ENCODE peak calls at places on chromosomes 6 and 20, in eight cellular contexts. U is CD4-positive, alpha-beta memory T cell; R is effector memory CD4-positive, alpha-beta T cell; X is CD8-positive, alpha-beta T cell; Y is left lung; B is prostate gland; Q is Peyer's patch; T is heart left ventricle. S is an unnamed sample. For H3K4me1, the result is how much of the 10 kb centered on the place peaks cover.

GRCh38 chr6:28750926-28751458 is 172.8 kb downstream of the TRIM27 start:
- DNase-seq in U (no peak), R (no peak), X (no peak), Y (no peak), B (no peak), Q (no peak), T (no peak), S (no peak)

GRCh38 chr6:25927721-25928359 is 2.7 kb downstream of the SLC17A2 start:
- DNase-seq in U (no peak), R (no peak), X (no peak), Y (no peak), B (no peak), Q (no peak), T (no peak), S (no peak)

GRCh38 chr6:159979136-159979874 is 10.4 kb downstream of the IGF2R start:
- DNase-seq in U (no peak), R (no peak), X (no peak), Y (peak), B (no peak), Q (no peak), T (no peak), S (peak)

GRCh38 chr20:35369804-35370203 is 42.0 kb downstream of the UQCC1 start:
- DNase-seq in U (no peak), R (no peak), X (no peak), Y (no peak), B (no peak), Q (no peak), T (no peak), S (no peak)

GRCh38 chr20:1377341-1377871 is 15.4 kb downstream of the FKBP1A start:
- DNase-seq in U (no peak), R (no peak), X (no peak), Y (no peak), B (no peak), Q (no peak), T (no peak), S (no peak)

GRCh38 chr6:168264593-168265335 is 54.8 kb downstream of the DACT2 start:
- DNase-seq in U (no peak), R (no peak), X (no peak), Y (no peak), B (peak), Q (no peak), T (no peak), S (no peak)

GRCh38 chr20:41299899-41300298 is 17.6 kb downstream of the ZHX3 start:
- DNase-seq in U (no peak), R (no peak), X (no peak), Y (no peak), B (no peak), Q (no peak), T (no peak), S (no peak)

GRCh38 chr20:24701027-24701426 is 231.6 kb downstream of the SYNDIG1 start:
- DNase-seq in U (no peak), R (no peak), X (no peak), Y (no peak), B (no peak), Q (no peak), T (no peak), S (no peak)

GRCh38 chr6:136685540-136686108 is 106.7 kb downstream of the MAP3K5 start:
- DNase-seq in U (no peak), R (no peak), X (no peak), Y (no peak), B (no peak), Q (no peak), T (no peak), S (no peak)

GRCh38 chr6:43377710-43378229 is 8.3 kb upstream of the ZNF318 start:
- DNase-seq in U (no peak), R (no peak), X (no peak), Y (no peak), B (no peak), Q (no peak), T (no peak), S (no peak)

GRCh38 chr6:169172435-169172834 is 81.2 kb downstream of the THBS2 start:
- DNase-seq in U (no peak), R (no peak), X (no peak), Y (no peak), B (no peak), Q (no peak), T (no peak), S (no peak)

GRCh38 chr6:111972714-111973678 is 80.9 kb upstream of the CCN6 start:
- DNase-seq in U (peak), R (peak), X (peak), Y (peak), B (no peak), Q (no peak), T (peak), S (peak)

GRCh38 chr6:103783344-103783743 is 1076.4 kb downstream of the HACE1 start:
- DNase-seq in U (no peak), R (no peak), X (no peak), Y (no peak), B (no peak), Q (no peak), T (no peak), S (no peak)

GRCh38 chr6:36938536-36938935 is 16.0 kb upstream of the PI16 start:
- DNase-seq in U (no peak), R (no peak), X (no peak), Y (no peak), B (no peak), Q (no peak), T (no peak), S (no peak)

GRCh38 chr6:21350917-21351316 is 242.6 kb upstream of the SOX4 start:
- DNase-seq in U (no peak), R (no peak), X (no peak), Y (no peak), B (no peak), Q (no peak), T (no peak), S (no peak)

GRCh38 chr6:21352131-21352530 is 241.4 kb upstream of the SOX4 start:
- DNase-seq in U (no peak), R (no peak), X (no peak), Y (no peak), B (no peak), Q (no peak), T (no peak), S (no peak)

GRCh38 chr6:21349834-21350233 is 243.7 kb upstream of the SOX4 start:
- DNase-seq in U (no peak), R (no peak), X (no peak), Y (no peak), B (no peak), Q (no peak), T (no peak), S (no peak)

GRCh38 chr6:21348462-21349195 is 244.9 kb upstream of the SOX4 start:
- DNase-seq in U (no peak), R (no peak), X (no peak), Y (peak), B (no peak), Q (no peak), T (no peak), S (no peak)
- H3K4me3 ChIP-seq in U (no peak), R (no peak), X (no peak), Y (no peak), B (no peak), Q (no peak), T (no peak), S (no peak)

GRCh38 chr6:16737389-16737788 is 23.9 kb downstream of the ATXN1 start:
- DNase-seq in U (no peak), R (no peak), X (no peak), Y (no peak), B (no peak), Q (no peak), T (peak), S (no peak)
- H3K4me1 ChIP-seq in U (half or more), R (under half), X (under half), Y (half or more), B (under half), Q (under half), T (half or more), S (under half)

DNA sequence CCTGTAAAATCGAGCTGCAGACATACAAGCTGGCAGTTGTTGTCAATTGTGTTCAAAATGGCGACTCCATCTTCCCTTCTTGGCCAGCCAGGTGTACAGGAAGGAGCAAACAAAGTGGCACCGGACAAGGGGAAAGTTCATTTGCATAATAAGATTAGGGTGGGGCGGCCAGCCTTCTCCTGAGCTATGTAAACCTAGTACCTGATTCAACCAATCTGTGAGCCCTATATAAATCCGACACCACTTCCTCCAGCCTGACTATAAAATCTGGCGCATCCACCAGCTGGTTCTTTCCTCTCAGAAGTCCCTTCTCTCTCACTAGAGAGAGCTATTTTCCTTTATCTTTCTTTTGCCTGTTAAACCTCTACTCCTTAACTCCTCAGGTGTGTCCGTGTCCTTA is 8.1 kb upstream of the HBS1L start:
- DNase-seq in U (no peak), R (no peak), X (no peak), Y (no peak), B (peak), Q (no peak), T (no peak), S (no peak)
- H3K4me3 ChIP-seq in U (no peak), R (no peak), X (no peak), Y (no peak), B (no peak), Q (no peak), T (no peak), S (no peak)

GRCh38 chr20:63691711-63692435 is 4.6 kb upstream of the TNFRSF6B start:
- DNase-seq in U (no peak), R (no peak), X (no peak), Y (no peak), B (no peak), Q (peak), T (no peak), S (no peak)
- H3K4me1 ChIP-seq in U (under half), R (under half), X (under half), Y (half or more), B (under half), Q (under half), T (under half), S (under half)

DNA sequence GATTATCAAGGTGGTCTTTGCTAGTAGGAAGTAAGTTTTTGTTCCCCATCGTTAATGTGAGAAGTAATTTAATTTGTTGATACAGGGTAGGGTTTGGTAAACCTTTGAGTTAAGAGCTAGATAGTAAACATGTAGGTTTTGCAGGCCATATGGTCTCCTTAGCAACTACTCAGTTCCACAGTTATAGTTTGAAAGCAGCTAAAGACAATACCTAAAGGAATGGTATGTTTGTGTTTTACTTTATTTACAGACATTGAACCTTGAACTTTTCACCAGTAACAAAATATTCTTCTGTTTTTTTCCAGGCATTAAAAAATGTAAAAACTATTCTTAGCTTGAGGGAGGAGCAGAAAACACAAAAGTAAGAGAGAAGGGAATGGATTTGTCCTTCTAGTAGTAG is 1.7 kb downstream of the CAP2 start:
- DNase-seq in U (no peak), R (no peak), X (no peak), Y (no peak), B (no peak), Q (no peak), T (no peak), S (no peak)
- H3K4me3 ChIP-seq in U (no peak), R (no peak), X (no peak), Y (no peak), B (no peak), Q (no peak), T (peak), S (no peak)

GRCh38 chr6:52552278-52552643 is 24.6 kb downstream of the TRAM2 start:
- DNase-seq in U (no peak), R (no peak), X (no peak), Y (no peak), B (no peak), Q (no peak), T (no peak), S (no peak)

GRCh38 chr6:52553158-52553557 is 23.7 kb downstream of the TRAM2 start:
- DNase-seq in U (no peak), R (no peak), X (no peak), Y (no peak), B (no peak), Q (no peak), T (no peak), S (no peak)

GRCh38 chr6:52554684-52555280 is 22.1 kb downstream of the TRAM2 start:
- DNase-seq in U (no peak), R (no peak), X (no peak), Y (no peak), B (no peak), Q (no peak), T (no peak), S (no peak)

GRCh38 chr6:52555531-52556228 is 21.2 kb downstream of the TRAM2 start:
- DNase-seq in U (no peak), R (no peak), X (no peak), Y (no peak), B (no peak), Q (no peak), T (no peak), S (no peak)

DNA sequence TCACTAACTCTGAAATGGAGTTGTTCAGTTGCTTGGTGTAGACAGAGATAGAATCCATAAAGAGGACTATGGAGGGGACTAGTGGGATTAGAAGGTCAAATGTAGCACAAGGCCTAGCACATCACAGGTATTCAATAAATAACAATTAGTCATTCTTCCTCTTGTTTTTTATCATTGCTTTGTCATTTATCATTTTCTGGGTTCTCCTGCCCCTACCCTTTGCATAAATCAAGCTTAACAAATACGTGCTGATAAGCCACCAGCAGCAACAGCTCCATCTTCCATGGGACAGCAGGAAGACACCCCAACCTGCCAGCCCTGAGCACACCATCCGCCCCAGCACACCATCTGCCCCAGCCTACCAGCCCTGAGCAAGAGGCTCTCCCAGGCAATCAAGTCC is 23.1 kb downstream of the TRAM2 start:
- DNase-seq in U (no peak), R (no peak), X (no peak), Y (no peak), B (no peak), Q (no peak), T (no peak), S (no peak)
- H3K4me1 ChIP-seq in U (under half), R (under half), X (under half), Y (under half), B (under half), Q (under half), T (half or more), S (under half)

DNA sequence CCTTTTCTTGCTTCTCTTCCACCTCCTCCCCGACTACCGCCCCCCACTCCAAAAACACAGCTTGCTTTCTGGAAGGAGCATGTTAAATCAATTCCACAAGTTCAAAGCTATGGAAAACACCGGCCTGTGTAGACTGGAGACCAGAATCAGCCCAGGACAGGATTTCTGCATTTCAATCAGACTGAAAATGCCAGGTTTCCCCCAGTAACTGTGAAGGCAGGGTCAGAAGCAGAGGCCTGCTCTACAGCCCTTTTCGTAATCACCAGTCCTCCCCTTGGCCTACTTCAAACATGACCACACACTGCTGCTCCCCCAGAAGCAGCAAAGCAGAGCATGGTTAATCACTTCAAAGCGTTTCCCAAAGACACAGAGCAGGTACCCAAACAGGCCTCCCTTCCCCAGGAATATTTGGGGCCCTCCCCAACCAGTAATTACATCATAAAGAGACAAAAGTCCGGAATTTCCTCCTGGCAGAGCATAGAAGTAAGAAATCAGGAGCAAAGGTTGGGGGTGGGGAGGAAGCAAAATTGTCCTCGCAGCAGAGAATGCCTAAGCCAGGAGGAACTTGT is 38.4 kb downstream of the ZMYND8 start:
- DNase-seq in U (no peak), R (no peak), X (no peak), Y (no peak), B (no peak), Q (peak), T (no peak), S (no peak)
- H3K4me3 ChIP-seq in U (no peak), R (no peak), X (no peak), Y (no peak), B (peak), Q (no peak), T (peak), S (no peak)